ENCODE peak calls at places on chromosomes 5 and 9, in six cellular contexts. B, N, Q, S, G and H are unnamed samples.

GRCh38 chr5:142857405-142857804 is 87.2 kb downstream of the ARHGAP26 start:
- DNase-seq in Q (no peak), B (no peak), G (no peak), S (no peak), N (no peak), H (peak; percentile 67)

GRCh38 chr5:14829396-14829795 is 42.2 kb downstream of the ANKH start:
- DNase-seq in Q (no peak), G (no peak), B (no peak), N (no peak), S (no peak), H (no peak)

GRCh38 chr5:14394365-14394764 is 187.2 kb upstream of the OTULINL start:
- DNase-seq in G (no peak), S (no peak), B (no peak), Q (no peak), N (no peak), H (no peak)

GRCh38 chr9:136544549-136545064 is 1.2 kb downstream of the NOTCH1 start:
- DNase-seq in G (peak; percentile 63), B (peak; percentile 63), N (peak; percentile 30), Q (no peak), S (peak; percentile 44), H (peak; percentile 80)

GRCh38 chr5:50697739-50698138 is 31.3 kb downstream of the PARP8 start:
- DNase-seq in N (no peak), S (no peak), G (no peak), Q (no peak), B (no peak), H (no peak)

GRCh38 chr5:5650242-5650641 is 227.8 kb downstream of the ICE1 start:
- DNase-seq in S (peak; percentile 37), G (no peak), N (no peak), Q (peak; percentile 28), B (no peak), H (peak; percentile 69)

GRCh38 chr9:111843971-111844370 is 49.2 kb upstream of the SHOC1 start:
- DNase-seq in Q (no peak), N (no peak), B (no peak), S (peak; percentile 79), G (no peak), H (peak; percentile 57)

GRCh38 chr9:134699343-134699740 is 57.7 kb downstream of the COL5A1 start:
- DNase-seq in N (no peak), Q (no peak), B (no peak), G (no peak), S (no peak), H (no peak)

GRCh38 chr9:18142964-18143363 is 331.0 kb upstream of the ADAMTSL1 start:
- DNase-seq in N (no peak), G (peak; percentile 32), Q (peak; percentile 54), B (no peak), S (peak; percentile 26), H (no peak)

GRCh38 chr9:38082456-38083287 is 13.6 kb upstream of the SHB start:
- DNase-seq in G (no peak), Q (no peak), S (no peak), N (no peak), B (no peak), H (no peak)

GRCh38 chr5:79774855-79775237 is 85.2 kb downstream of the CMYA5 start:
- DNase-seq in B (no peak), G (no peak), N (no peak), S (no peak), Q (no peak), H (no peak)

GRCh38 chr9:113526841-113527240 is 63.3 kb downstream of the RGS3 start:
- DNase-seq in G (no peak), Q (no peak), B (no peak), S (no peak), N (no peak), H (no peak)

GRCh38 chr9:18564018-18564880 is 90.3 kb downstream of the ADAMTSL1 start:
- DNase-seq in B (no peak), N (no peak), Q (no peak), S (no peak), G (no peak), H (no peak)

GRCh38 chr5:95646569-95647330 is at the start of gene RFESD:
- DNase-seq in G (peak; percentile 99), Q (peak; percentile 98), B (peak; percentile 94), S (peak; percentile 98), N (peak; percentile 99), H (peak; percentile 88)

GRCh38 chr5:32842798-32843531 is 131.8 kb downstream of the NPR3 start:
- DNase-seq in N (no peak), S (peak; percentile 92), B (no peak), Q (no peak), G (peak; percentile 37), H (peak; percentile 58)

GRCh38 chr5:133428072-133428660 is 184.2 kb downstream of the FSTL4 start:
- DNase-seq in G (no peak), S (no peak), B (no peak), N (no peak), Q (no peak), H (no peak)

GRCh38 chr9:113468716-113469448 is 5.4 kb downstream of the RGS3 start:
- DNase-seq in Q (no peak), N (peak; percentile 42), S (no peak), G (no peak), B (peak; percentile 75), H (no peak)

GRCh38 chr5:180557201-180557809 is 34.0 kb downstream of the SCGB3A1 start:
- DNase-seq in G (no peak), N (no peak), Q (no peak), S (peak; percentile 7), B (no peak), H (no peak)

GRCh38 chr9:16615451-16615850 is 255.0 kb downstream of the BNC2 start:
- DNase-seq in S (no peak), N (no peak), G (no peak), B (no peak), Q (no peak), H (no peak)

GRCh38 chr9:93120846-93121315 is 13.2 kb downstream of the NINJ1 start:
- DNase-seq in N (no peak), G (no peak), B (no peak), S (no peak), Q (no peak), H (no peak)

GRCh38 chr9:128167209-128167608 is 7.1 kb downstream of the BBLN start:
- DNase-seq in Q (no peak), G (no peak), N (no peak), S (no peak), B (no peak), H (no peak)

GRCh38 chr9:128166169-128166568 is 6.1 kb downstream of the BBLN start:
- DNase-seq in S (no peak), B (no peak), Q (no peak), N (no peak), G (no peak), H (no peak)

GRCh38 chr9:128169492-128169891 is 9.4 kb downstream of the BBLN start:
- DNase-seq in Q (no peak), N (no peak), G (no peak), B (no peak), S (no peak), H (no peak)

GRCh38 chr9:128169925-128170324 is 9.9 kb downstream of the BBLN start:
- DNase-seq in G (no peak), S (no peak), B (no peak), N (no peak), Q (no peak), H (no peak)

GRCh38 chr9:128168731-128169308 is 8.8 kb downstream of the BBLN start:
- DNase-seq in S (no peak), B (no peak), Q (no peak), N (no peak), G (no peak), H (no peak)
- H3K4me2 ChIP-seq in S (no peak overlapping the region), B (no peak overlapping the region), Q (no peak overlapping the region), N (no peak overlapping the region), G (no peak overlapping the region), H (no peak overlapping the region)

GRCh38 chr9:85528607-85529006 is 213.1 kb downstream of the AGTPBP1 start:
- DNase-seq in G (no peak), S (no peak), N (no peak), B (no peak), Q (no peak), H (no peak)
- H3K9me2 ChIP-seq in G (no peaks in the 10 kb centered on the region), S (no peaks in the 10 kb centered on the region), N (no peaks in the 10 kb centered on the region), B (no peaks in the 10 kb centered on the region), Q (peaks cover 4% of the 10 kb centered on the region), H (no peaks in the 10 kb centered on the region)

GRCh38 chr5:166488560-166488959 is 1802.9 kb upstream of the WWC1 start:
- DNase-seq in S (no peak), G (no peak), Q (no peak), B (peak; percentile 8), N (no peak), H (no peak)

DNA sequence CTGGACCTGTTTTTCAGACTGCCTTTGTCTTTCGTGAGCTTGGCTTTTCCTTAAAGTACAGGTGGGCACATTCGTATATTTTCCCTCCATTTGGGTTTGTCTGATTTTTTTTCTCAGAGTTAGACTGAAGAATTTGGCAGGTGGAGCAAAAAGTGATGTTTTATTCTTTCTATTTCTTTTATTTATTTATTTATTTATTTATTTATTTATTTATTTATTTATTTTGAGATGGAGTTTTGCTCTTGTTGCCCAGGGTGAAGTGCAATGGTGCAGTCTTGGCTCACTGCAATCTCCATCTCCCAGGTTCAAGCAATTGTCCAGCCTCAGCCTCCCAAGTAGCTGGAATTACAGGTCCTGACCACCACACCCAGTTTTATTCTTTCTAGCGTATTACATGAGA is 1805.1 kb upstream of the WWC1 start:
- DNase-seq in S (no peak), N (no peak), Q (no peak), G (no peak), B (no peak), H (no peak)
- H3K27ac ChIP-seq in S (no peak overlapping the region), N (no peak overlapping the region), Q (no peak overlapping the region), G (no peak overlapping the region), B (no peak overlapping the region), H (no peak overlapping the region)

GRCh38 chr9:99085949-99086948 is 18.7 kb upstream of the TGFBR1 start:
- DNase-seq in B (no peak), S (no peak), Q (no peak), N (no peak), G (no peak), H (no peak)

GRCh38 chr9:99087462-99087861 is 17.5 kb upstream of the TGFBR1 start:
- DNase-seq in Q (no peak), B (no peak), G (no peak), S (no peak), N (no peak), H (no peak)

GRCh38 chr9:99092643-99093491 is 12.0 kb upstream of the TGFBR1 start:
- DNase-seq in S (no peak), N (no peak), G (no peak), B (no peak), Q (no peak), H (no peak)

GRCh38 chr9:99093492-99093791 is 11.5 kb upstream of the TGFBR1 start:
- DNase-seq in G (no peak), B (no peak), N (no peak), Q (no peak), S (no peak), H (no peak)

DNA sequence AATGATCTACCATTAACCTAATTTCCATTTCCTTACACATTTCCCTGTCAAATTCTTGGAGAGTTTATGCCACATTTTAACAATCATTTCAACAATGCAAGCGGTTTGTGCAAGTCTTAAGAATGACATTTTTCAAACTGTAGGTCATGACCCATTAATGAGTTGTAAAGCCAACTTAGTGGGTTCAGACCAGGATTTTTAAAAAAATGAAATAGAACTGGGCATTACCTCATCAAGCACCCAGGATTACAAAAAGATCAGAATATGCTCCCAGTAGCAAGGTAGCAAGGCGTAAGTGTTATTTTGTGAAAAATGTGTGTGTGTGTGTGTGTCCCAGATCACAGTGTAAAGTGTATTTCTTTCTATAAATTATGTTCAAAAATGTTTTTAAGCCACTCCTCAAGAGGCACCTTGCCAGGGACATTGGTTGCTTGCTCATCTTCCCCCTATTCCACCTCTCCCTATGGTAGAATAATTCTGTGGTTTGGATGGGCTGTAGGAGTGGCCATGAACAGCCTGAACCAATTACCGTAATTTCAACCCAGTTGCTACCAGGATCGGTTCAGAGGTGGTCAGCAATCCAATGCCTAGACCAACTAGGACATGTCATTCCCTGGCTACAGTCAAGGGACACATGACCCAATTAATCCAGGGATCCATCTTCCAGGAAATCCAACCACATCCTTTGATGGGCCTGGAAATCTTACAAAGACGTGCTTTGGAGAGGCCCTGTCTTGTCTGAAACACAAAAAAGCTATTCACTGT is 14.4 kb upstream of the TGFBR1 start:
- DNase-seq in G (no peak), S (no peak), N (no peak), Q (no peak), B (no peak), H (no peak)
- H3K4me2 ChIP-seq in G (no peak overlapping the region), S (no peak overlapping the region), N (no peak overlapping the region), Q (no peak overlapping the region), B (no peak overlapping the region), H (no peak overlapping the region)